ENCODE peak calls at places on chromosomes 3 and 15, in ten cellular contexts. Z is A549, O is endothelial cell of umbilical vein, T is IMR-90, J is RWPE2, V is Peyer's patch, F is psoas muscle, H is kidney, Y is HepG2, A is tibial artery. G is an unnamed sample.
A peak's percentile ranks its signal among the peaks of the same experiment; 100 is the strongest.

GRCh38 chr3:16101295-16102186 is 72.9 kb upstream of the GALNT15 start:
- DNase-seq in H (no peak), T (peak; percentile 59), J (peak; percentile 88), Z (peak; percentile 79), V (peak; percentile 80), F (no peak), Y (peak; percentile 49), A (no peak), O (peak; percentile 20), G (no peak)

GRCh38 chr15:74603789-74604705 is 11.6 kb upstream of the CLK3 start:
- DNase-seq in Y (no peak), T (no peak), A (no peak), O (no peak), Z (no peak), J (peak; percentile 66), V (no peak), H (no peak), F (no peak), G (no peak)

GRCh38 chr3:111332488-111333095 is 209.4 kb upstream of the CD96 start:
- DNase-seq in Y (no peak), H (no peak), A (no peak), V (no peak), F (no peak), Z (no peak), T (no peak), O (no peak), J (no peak), G (no peak)

GRCh38 chr3:20622304-20622703 is 436.3 kb upstream of the SGO1 start:
- DNase-seq in V (no peak), O (no peak), H (no peak), A (no peak), Z (no peak), J (no peak), Y (no peak), T (peak; percentile 72), F (no peak), G (no peak)

GRCh38 chr15:38828031-38828532 is 263.5 kb upstream of the RASGRP1 start:
- DNase-seq in J (no peak), V (no peak), Y (no peak), A (no peak), T (peak; percentile 23), F (no peak), Z (no peak), O (peak; percentile 100), H (no peak), G (no peak)

GRCh38 chr3:66401578-66402382 is 99.0 kb downstream of the LRIG1 start:
- DNase-seq in J (no peak), O (no peak), V (no peak), F (no peak), Y (no peak), H (no peak), T (no peak), Z (no peak), A (no peak), G (no peak)

GRCh38 chr3:45841380-45841700 is 579 bp downstream of the LZTFL1 start:
- DNase-seq in F (peak; percentile 7), Z (peak; percentile 16), O (peak; percentile 41), H (no peak), Y (peak; percentile 3), V (peak; percentile 49), A (no peak), T (peak; percentile 17), J (no peak), G (no peak)

GRCh38 chr15:71971905-71972304 is 146.0 kb downstream of the MYO9A start:
- DNase-seq in Z (no peak), F (no peak), J (no peak), H (no peak), T (no peak), A (no peak), V (no peak), Y (no peak), O (no peak), G (no peak)

DNA sequence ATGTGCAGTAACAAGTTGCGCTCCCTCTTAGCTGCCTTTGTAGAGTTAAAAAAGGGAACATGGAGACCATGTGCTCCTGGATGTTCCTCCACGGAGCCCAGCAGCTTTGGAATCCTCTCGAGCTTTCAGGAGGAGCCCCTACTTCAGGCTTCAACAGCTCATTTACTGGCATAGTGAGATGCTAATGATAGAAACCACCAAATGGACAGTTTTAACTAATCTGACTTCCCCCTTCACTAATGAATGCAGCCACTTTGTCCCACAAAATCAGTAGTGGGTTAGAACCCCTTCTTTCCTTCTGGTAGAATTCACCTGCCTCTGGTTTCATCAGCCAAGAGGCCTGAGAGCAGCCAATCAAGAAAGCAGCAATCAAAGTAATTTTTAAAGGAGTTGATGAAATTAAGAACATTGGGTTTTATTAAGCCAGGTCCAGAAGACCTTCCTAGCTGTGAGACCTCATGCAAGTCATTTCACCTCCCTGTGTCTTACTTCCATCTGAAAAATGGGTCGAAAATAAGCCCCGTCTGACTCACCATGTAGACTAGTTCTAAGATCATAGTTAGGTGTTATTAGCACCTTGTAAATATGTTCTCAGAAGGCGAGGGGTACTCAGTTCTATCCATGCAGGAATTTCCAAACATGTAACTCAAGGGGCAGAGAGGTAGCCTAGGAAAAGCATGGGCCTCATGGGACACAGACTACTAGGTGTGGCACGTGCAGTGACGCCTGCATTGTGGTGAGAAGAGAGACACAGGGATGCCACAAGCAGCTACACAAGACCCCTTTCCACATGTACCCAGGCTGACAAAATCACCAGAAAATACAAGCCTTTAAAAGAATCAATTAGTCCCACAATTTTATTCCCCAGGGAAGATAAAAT is 179.7 kb upstream of the LPP start:
- DNase-seq in J (no peak), O (no peak), F (no peak), A (no peak), H (no peak), T (no peak), Y (no peak), V (no peak), Z (no peak), G (no peak)
- TF ChIP-seq CTCF in J (no peak), O (no peak), F (no peak), A (no peak), H (no peak), T (no peak), Y (no peak), V (no peak), Z (no peak), G (no peak)

GRCh38 chr15:27764339-27764738 is 334.8 kb downstream of the OCA2 start:
- DNase-seq in J (peak; percentile 45), Z (no peak), T (no peak), Y (no peak), H (no peak), O (no peak), V (no peak), A (no peak), F (no peak), G (no peak)
- H3K9me3 ChIP-seq in J (no peaks in the 10 kb centered on the region), Z (no peaks in the 10 kb centered on the region), T (peaks cover 19% of the 10 kb centered on the region), Y (no peaks in the 10 kb centered on the region), H (no peaks in the 10 kb centered on the region), O (peaks cover 6% of the 10 kb centered on the region), V (no peaks in the 10 kb centered on the region), A (no peaks in the 10 kb centered on the region), F (no peaks in the 10 kb centered on the region), G (no peaks in the 10 kb centered on the region)

DNA sequence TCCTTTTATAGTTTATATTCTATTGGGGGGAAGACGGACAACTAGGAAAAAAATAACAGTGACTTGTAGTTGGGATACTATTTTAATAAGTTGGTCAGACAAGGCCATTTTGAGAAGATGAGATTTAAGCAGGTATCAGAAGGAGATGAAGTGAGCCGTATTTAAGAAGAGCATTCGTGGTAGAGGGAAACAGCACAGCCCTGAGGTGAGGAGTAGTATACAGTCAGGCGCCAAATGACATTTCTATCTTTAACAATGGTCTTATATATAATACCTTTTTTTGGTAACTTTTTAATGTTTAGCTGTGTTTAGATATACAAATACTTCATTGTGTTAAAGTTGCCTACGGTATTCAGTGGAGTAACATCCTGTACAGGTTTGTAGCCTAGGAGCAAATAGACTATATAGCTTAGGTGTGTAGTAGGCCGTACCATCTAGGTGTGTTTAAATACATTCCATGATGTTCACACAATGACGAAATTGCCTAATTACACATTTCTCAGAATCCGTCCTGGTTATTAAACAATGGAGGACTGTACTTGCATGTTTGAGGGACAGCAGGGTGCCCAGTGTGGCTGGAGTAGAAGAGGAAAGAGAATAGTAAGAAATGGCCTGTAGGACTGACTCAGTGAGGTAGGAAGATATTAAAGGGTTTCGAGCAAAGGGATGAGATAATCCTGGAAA is 1.6 kb downstream of the NKTR start:
- DNase-seq in T (peak; percentile 22), H (no peak), J (no peak), Z (no peak), A (no peak), Y (peak; percentile 39), V (no peak), F (no peak), O (peak; percentile 47), G (no peak)
- H3K4me1 ChIP-seq in T (peaks cover 3% of the 10 kb centered on the region), H (peaks cover 11% of the 10 kb centered on the region), J (peaks cover 9% of the 10 kb centered on the region), Z (peaks cover 42% of the 10 kb centered on the region), A (peaks cover 48% of the 10 kb centered on the region), Y (peaks cover 43% of the 10 kb centered on the region), V (no peaks in the 10 kb centered on the region), F (peaks cover 35% of the 10 kb centered on the region), O (peaks cover 9% of the 10 kb centered on the region), G (peaks cover 3% of the 10 kb centered on the region)

GRCh38 chr3:53198996-53199395 is 38.0 kb downstream of the PRKCD start:
- DNase-seq in Y (no peak), J (no peak), O (no peak), F (no peak), T (no peak), H (no peak), A (no peak), V (no peak), Z (no peak), G (no peak)

GRCh38 chr3:53199834-53200233 is 38.8 kb downstream of the PRKCD start:
- DNase-seq in J (no peak), Z (no peak), O (no peak), Y (no peak), V (no peak), T (no peak), A (no peak), H (no peak), F (no peak), G (no peak)

GRCh38 chr3:53196575-53197407 is 35.8 kb downstream of the PRKCD start:
- DNase-seq in O (peak; percentile 23), Z (peak; percentile 85), F (no peak), H (no peak), V (peak; percentile 86), J (no peak), Y (peak; percentile 72), A (no peak), T (peak; percentile 62), G (no peak)

GRCh38 chr3:53200501-53201189 is 39.6 kb downstream of the PRKCD start:
- DNase-seq in V (no peak), Z (no peak), O (no peak), H (no peak), T (no peak), Y (no peak), F (no peak), A (no peak), J (no peak), G (no peak)

DNA sequence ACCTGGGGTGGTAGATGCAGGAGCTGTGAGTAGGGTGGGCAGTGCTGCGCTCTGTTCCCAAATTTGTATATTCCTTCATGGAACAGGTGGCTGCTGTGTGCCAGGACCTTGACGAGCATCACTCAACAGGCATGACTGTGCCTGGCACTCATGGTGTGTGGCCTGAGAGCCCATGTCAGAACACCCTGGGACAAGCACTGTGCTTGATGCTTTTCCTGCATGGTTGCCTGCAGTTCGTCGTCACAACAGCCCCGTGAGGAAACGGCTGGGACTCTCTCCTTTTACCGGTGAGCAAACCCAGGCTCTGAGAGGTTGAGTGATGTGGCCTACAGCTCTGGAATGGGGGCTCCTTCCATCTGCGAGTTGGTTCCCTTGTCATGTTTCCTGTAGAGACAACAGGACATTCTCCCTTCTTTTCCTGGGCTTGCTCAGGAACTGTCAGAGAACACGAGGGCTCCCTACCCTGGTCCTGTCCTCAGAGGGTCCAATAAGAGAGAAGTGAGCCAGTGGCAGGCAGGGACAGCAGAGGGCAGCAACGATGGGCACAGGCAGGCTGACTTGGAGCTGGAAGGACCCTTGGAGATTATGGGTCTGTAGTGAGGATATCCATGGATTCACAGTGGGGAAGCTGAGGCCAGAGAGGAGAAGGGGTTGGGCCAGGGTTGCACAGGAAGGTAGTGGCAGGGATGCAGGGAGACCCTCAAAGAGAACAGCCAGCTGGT is 37.4 kb downstream of the PRKCD start:
- DNase-seq in O (no peak), Z (no peak), H (no peak), T (no peak), Y (no peak), A (no peak), V (no peak), J (no peak), F (no peak), G (no peak)
- TF ChIP-seq CTCF in O (peak; percentile 8), Z (no peak), H (no peak), T (no peak), Y (peak; percentile 60), A (no peak), V (no peak), J (peak; percentile 17), F (no peak), G (no peak)